ENCODE peak calls at places on chromosomes 13 and 19, in six cellular contexts. V, F, Z, S, J and Y are unnamed samples.

GRCh38 chr19:45276284-45276687 is 25.2 kb downstream of the MARK4 start:
- DNase-seq in V (no peak), F (no peak), Z (no peak), S (peak; percentile 29), J (no peak), Y (no peak)

GRCh38 chr13:20125783-20126165 is 35.1 kb downstream of the GJA3 start:
- DNase-seq in V (no peak), F (no peak), Z (no peak), S (no peak), J (no peak), Y (no peak)

GRCh38 chr19:2309734-2310362 is 1.9 kb upstream of the LINGO3 start:
- DNase-seq in V (no peak), F (no peak), Z (no peak), S (peak; percentile 54), J (peak; percentile 61), Y (peak; percentile 54)

GRCh38 chr13:81872581-81872980 is 1531.7 kb upstream of the SPRY2 start:
- DNase-seq in V (peak; percentile 2), F (peak; percentile 3), Z (no peak), S (no peak), J (no peak), Y (no peak)

GRCh38 chr19:18051887-18052286 is 34.8 kb downstream of the IL12RB1 start:
- DNase-seq in V (no peak), F (no peak), Z (peak; percentile 90), S (no peak), J (no peak), Y (no peak)

GRCh38 chr13:73945871-73946270 is 188.3 kb downstream of the KLF12 start:
- DNase-seq in V (no peak), F (no peak), Z (peak; percentile 77), S (no peak), J (peak; percentile 25), Y (no peak)

GRCh38 chr19:51687791-51688664 is 5.1 kb upstream of the SPACA6 start:
- DNase-seq in V (peak; percentile 67), F (no peak), Z (peak; percentile 90), S (peak; percentile 44), J (peak; percentile 74), Y (peak; percentile 60)

GRCh38 chr19:29873024-29873800 is 61.4 kb downstream of the CCNE1 start:
- DNase-seq in V (peak; percentile 94), F (peak; percentile 72), Z (no peak), S (no peak), J (no peak), Y (no peak)

GRCh38 chr13:99798756-99799155 is 172.8 kb downstream of the ZIC5 start:
- DNase-seq in V (no peak), F (no peak), Z (no peak), S (no peak), J (no peak), Y (no peak)

GRCh38 chr19:42271861-42272534 is 2.9 kb downstream of the CIC start:
- DNase-seq in V (no peak), F (no peak), Z (peak; percentile 66), S (no peak), J (no peak), Y (no peak)

GRCh38 chr13:87736849-87737400 is 65.8 kb downstream of the SLITRK5 start:
- DNase-seq in V (no peak), F (no peak), Z (no peak), S (no peak), J (no peak), Y (no peak)

GRCh38 chr13:26971990-26972888 is 199.4 kb downstream of the USP12 start:
- DNase-seq in V (peak; percentile 21), F (no peak), Z (no peak), S (peak; percentile 20), J (peak; percentile 15), Y (no peak)

GRCh38 chr19:2099937-2100718 is 3.4 kb downstream of the IZUMO4 start:
- DNase-seq in V (no peak), F (no peak), Z (no peak), S (no peak), J (no peak), Y (no peak)

GRCh38 chr13:112627161-112627560 is 39.2 kb upstream of the TUBGCP3 start:
- DNase-seq in V (no peak), F (no peak), Z (peak; percentile 21), S (no peak), J (no peak), Y (no peak)

GRCh38 chr19:19546751-19547162 is 8.7 kb downstream of the CILP2 start:
- DNase-seq in V (no peak), F (no peak), Z (no peak), S (no peak), J (no peak), Y (no peak)

GRCh38 chr19:33248553-33248953 is 22.9 kb upstream of the SLC7A10 start:
- DNase-seq in V (peak; percentile 35), F (no peak), Z (no peak), S (no peak), J (no peak), Y (no peak)

GRCh38 chr19:1016647-1017114 is 4.2 kb downstream of the TMEM259 start:
- DNase-seq in V (no peak), F (no peak), Z (no peak), S (peak; percentile 77), J (peak; percentile 87), Y (peak; percentile 78)

GRCh38 chr13:20525601-20526544 is at the start of gene CRYL1:
- DNase-seq in V (peak; percentile 74), F (peak; percentile 29), Z (peak; percentile 88), S (peak; percentile 73), J (peak; percentile 85), Y (peak; percentile 43)

GRCh38 chr19:19741184-19741583 is 8.3 kb upstream of the ZNF14 start:
- DNase-seq in V (no peak), F (no peak), Z (no peak), S (no peak), J (no peak), Y (no peak)

GRCh38 chr13:23899555-23899954 is 2.3 kb upstream of the C1QTNF9B start:
- DNase-seq in V (peak; percentile 39), F (peak; percentile 36), Z (no peak), S (peak; percentile 74), J (peak; percentile 66), Y (peak; percentile 67)

GRCh38 chr13:50299546-50300249 is 284.5 kb downstream of the KCNRG start:
- DNase-seq in V (no peak), F (no peak), Z (no peak), S (no peak), J (no peak), Y (no peak)

DNA sequence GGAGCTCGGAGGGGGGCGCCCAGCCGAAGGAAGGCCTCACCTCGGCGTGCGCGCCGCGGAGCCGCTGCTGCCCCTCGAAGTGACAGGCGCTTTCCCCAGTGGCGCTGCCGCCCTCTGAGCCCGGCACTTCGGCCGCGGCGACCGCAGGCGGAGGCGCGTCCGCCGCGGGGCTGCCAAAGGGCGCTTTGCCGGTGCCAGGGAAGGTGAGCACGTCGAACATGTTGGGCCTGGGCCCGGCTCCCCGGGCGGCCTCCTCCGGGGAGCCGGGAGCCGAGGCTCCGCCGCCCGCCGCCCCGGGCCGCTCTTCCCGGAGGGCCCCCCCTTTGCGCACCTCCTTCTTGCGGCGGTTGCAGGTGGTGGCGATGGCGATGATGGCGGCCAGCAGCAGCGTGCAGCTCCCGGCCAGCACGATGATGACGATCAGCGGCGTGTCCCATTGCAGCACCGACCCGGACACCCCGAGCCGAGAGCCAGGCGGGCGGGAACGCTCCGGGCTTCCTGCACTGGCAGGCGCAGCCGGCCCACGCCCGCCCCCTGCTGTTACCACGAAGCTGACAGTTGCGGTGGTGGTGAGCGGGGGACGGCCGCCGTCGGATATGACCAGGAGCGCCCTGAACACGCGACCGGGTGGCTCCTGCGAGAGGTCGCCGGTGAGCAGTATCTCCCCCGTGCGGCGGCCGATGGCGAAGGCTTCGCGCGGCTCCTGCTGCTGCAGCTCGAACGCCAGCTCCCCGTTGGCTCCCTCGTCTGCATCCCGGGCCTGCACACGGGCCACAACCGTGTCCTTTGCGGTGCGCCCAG is 2.5 kb downstream of the PCDH8 start:
- DNase-seq in V (peak; percentile 79), F (peak; percentile 61), Z (no peak), S (no peak), J (no peak), Y (no peak)
- TF ChIP-seq CTCF in V (peak; percentile 47), F (peak; percentile 61), Z (no peak), S (peak; percentile 20), J (no peak), Y (peak; percentile 8)

DNA sequence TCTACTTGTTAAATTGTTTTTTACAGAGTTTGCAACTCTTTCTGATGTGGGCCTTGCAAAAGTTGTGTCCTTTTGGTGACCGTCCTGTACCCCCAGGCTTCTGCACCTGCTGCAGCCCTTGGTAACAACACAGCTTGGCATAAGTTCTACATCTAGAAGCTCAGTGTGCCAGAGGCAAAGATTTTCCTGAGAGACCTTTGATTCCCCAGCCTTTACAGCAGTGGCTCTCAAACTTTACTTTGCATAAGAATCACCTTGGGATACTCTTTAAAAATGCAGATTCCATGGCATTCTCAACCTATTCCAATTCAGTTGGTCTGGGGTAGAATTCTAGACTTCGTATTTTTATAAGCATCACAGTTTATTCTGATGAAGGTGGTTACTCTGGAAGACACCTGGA is 260.9 kb downstream of the DCT start:
- DNase-seq in V (no peak), F (no peak), Z (no peak), S (no peak), J (no peak), Y (no peak)
- TF ChIP-seq CTCF in V (no peak), F (no peak), Z (no peak), S (no peak), J (no peak), Y (no peak)

GRCh38 chr19:41001243-41001971 is 10.3 kb downstream of the CYP2B6 start:
- DNase-seq in V (no peak), F (no peak), Z (no peak), S (no peak), J (no peak), Y (no peak)
- TF ChIP-seq CTCF in V (no peak), F (no peak), Z (no peak), S (no peak), J (no peak), Y (peak; percentile 28)

GRCh38 chr13:110702089-110702488 is 3.8 kb downstream of the CARS2 start:
- DNase-seq in V (no peak), F (no peak), Z (no peak), S (no peak), J (no peak), Y (no peak)

GRCh38 chr13:110706570-110707378 is 858 bp upstream of the CARS2 start:
- DNase-seq in V (no peak), F (no peak), Z (no peak), S (no peak), J (no peak), Y (no peak)

GRCh38 chr13:110705356-110705825 is 525 bp downstream of the CARS2 start:
- DNase-seq in V (no peak), F (no peak), Z (no peak), S (no peak), J (no peak), Y (no peak)

GRCh38 chr13:110702591-110703526 is 3.1 kb downstream of the CARS2 start:
- DNase-seq in V (peak; percentile 51), F (no peak), Z (no peak), S (peak; percentile 62), J (peak; percentile 64), Y (peak; percentile 21)

GRCh38 chr13:110705826-110706569 is at the start of gene CARS2:
- DNase-seq in V (peak; percentile 94), F (peak; percentile 90), Z (peak; percentile 99), S (peak; percentile 91), J (peak; percentile 92), Y (peak; percentile 94)
- TF ChIP-seq CTCF in V (no peak), F (no peak), Z (peak; percentile 28), S (peak; percentile 15), J (no peak), Y (peak; percentile 31)